ENCODE peak calls at places on chromosomes 1 and 21, in eight cellular contexts. M is Calu3, L is left lung, B is transverse colon, Y is OCI-LY7, P is fibroblast of pulmonary artery, V is left ventricle myocardium inferior, O is fibroblast of lung. D is an unnamed sample.

GRCh38 chr1:51541313-51542050 is 22.4 kb upstream of the EPS15 start:
- DNase-seq in M (no peak), L (no peak), B (no peak), Y (no peak), P (no peak), V (no peak), O (no peak), D (no peak)

GRCh38 chr21:25708467-25709065 is 26.1 kb downstream of the ATP5PF start:
- DNase-seq in M (peak; percentile 2), L (no peak), B (peak; percentile 21), Y (peak; percentile 60), P (peak; percentile 68), V (no peak), O (peak; percentile 69), D (peak; percentile 32)

GRCh38 chr21:32412162-32412997 is at the start of gene EVA1C:
- DNase-seq in M (peak; percentile 34), L (peak; percentile 88), B (peak; percentile 82), Y (no peak), P (peak; percentile 77), V (peak; percentile 78), O (peak; percentile 63), D (peak; percentile 67)

GRCh38 chr1:21869620-21870121 is 57.6 kb downstream of the LDLRAD2 start:
- DNase-seq in M (peak; percentile 81), L (peak; percentile 72), B (peak; percentile 80), Y (no peak), P (peak; percentile 90), V (peak; percentile 79), O (peak; percentile 76), D (peak; percentile 66)

GRCh38 chr21:33932731-33933130 is 17.1 kb upstream of the ATP5PO start:
- DNase-seq in M (no peak), L (no peak), B (no peak), Y (no peak), P (no peak), V (no peak), O (no peak), D (no peak)

GRCh38 chr1:109432336-109432735 is 6.1 kb upstream of the PSMA5 start:
- DNase-seq in M (no peak), L (no peak), B (no peak), Y (no peak), P (no peak), V (no peak), O (peak; percentile 39), D (no peak)

GRCh38 chr1:201383647-201384405 is 6.3 kb upstream of the TNNT2 start:
- DNase-seq in M (no peak), L (no peak), B (no peak), Y (no peak), P (peak; percentile 56), V (no peak), O (peak; percentile 91), D (no peak)

GRCh38 chr21:45588861-45589491 is 46.7 kb upstream of the SLC19A1 start:
- DNase-seq in M (no peak), L (no peak), B (no peak), Y (no peak), P (no peak), V (no peak), O (no peak), D (no peak)

GRCh38 chr1:97647776-97648175 is 273.1 kb downstream of the DPYD start:
- DNase-seq in M (no peak), L (no peak), B (no peak), Y (no peak), P (peak; percentile 61), V (no peak), O (peak; percentile 75), D (no peak)

GRCh38 chr1:244326757-244327156 is 125.0 kb downstream of the ADSS2 start:
- DNase-seq in M (no peak), L (no peak), B (no peak), Y (no peak), P (no peak), V (no peak), O (no peak), D (no peak)

GRCh38 chr1:85058781-85059180 is 10.5 kb upstream of the MCOLN3 start:
- DNase-seq in M (no peak), L (no peak), B (no peak), Y (no peak), P (no peak), V (no peak), O (no peak), D (no peak)

GRCh38 chr1:83857108-83857507 is 141.8 kb downstream of the TTLL7 start:
- DNase-seq in M (no peak), L (no peak), B (no peak), Y (peak; percentile 34), P (peak; percentile 46), V (no peak), O (peak; percentile 81), D (no peak)
- TF ChIP-seq CTCF in M (no peak), L (no peak), B (no peak), Y (peak; percentile 72), P (peak; percentile 10), V (peak; percentile 51), O (peak; percentile 17), D (no peak)

GRCh38 chr1:214660900-214661299 is 57.9 kb downstream of the CENPF start:
- DNase-seq in M (no peak), L (no peak), B (peak; percentile 9), Y (no peak), P (peak; percentile 84), V (no peak), O (peak; percentile 96), D (peak; percentile 29)
- TF ChIP-seq CTCF in M (no peak), L (peak; percentile 11), B (no peak), Y (peak; percentile 53), P (peak; percentile 77), V (peak; percentile 50), O (peak; percentile 85), D (no peak)

DNA sequence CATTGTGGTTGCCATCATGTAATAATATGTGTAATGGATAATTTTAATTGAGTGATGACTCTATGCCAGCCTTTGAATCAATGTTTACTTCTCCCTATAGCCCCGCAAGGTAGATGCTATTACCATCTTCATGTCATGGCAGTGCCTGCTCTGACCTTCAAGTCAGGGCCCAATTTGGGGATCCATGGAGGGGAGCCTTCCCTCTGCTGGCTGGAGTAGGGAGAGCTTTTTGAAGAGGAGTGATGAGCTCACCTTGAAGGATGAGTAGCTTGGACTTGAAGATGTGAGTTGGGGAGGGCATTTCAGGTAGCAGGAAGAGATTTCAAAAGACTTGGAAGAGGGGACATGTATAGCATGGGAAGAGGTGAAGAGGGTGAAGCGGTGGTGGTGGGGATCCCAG is 189.2 kb downstream of the FOXD2 start:
- DNase-seq in M (no peak), L (no peak), B (no peak), Y (no peak), P (no peak), V (no peak), O (no peak), D (peak; percentile 6)
- TF ChIP-seq CTCF in M (no peak), L (no peak), B (no peak), Y (no peak), P (no peak), V (no peak), O (no peak), D (no peak)

DNA sequence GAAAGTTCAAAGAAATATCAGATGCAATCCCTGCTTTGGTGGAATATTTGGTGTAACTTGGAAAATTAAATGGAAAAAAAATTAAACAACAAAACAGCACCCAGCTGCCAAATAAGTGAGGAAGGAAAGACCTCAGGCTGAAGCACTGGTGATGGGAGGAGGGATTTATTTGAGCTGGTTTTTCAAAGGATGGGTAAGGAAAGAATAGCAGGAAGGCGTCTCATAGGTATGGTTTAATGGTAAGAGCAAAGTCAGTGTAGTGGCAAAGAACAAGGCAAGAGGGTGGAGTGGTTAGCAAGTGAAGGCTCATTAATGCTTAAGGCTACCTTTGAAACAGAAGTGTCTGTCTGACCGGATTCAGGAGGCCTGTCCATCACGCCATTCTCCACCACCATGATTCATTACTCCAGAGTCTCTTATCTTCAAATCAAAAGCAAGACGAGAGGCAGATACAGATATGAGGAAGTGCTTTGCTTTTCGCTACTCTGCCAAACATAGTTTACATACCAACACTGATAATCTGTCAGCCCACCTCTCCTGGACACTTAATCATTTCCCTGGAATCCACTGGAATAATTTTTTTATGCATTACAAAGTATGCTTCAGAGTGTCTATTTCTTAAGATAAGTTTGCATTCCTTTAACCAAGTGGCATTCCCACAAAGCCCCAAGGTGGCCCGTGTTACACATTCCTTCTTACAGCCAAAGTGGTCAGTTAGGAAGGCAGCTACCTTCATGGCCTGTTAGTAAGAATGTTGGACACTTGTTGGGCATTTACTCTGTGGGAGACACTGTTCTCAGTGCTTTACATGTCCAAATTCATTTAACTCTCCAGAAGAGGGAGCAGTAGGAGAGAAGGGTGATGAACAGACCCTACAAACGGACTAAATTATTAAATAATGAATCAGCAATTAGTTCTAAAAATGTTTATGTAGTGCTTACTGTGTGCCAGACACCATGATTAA is 146.6 kb downstream of the ROR1 start:
- DNase-seq in M (peak; percentile 63), L (no peak), B (no peak), Y (no peak), P (peak; percentile 87), V (no peak), O (peak; percentile 77), D (no peak)
- TF ChIP-seq CTCF in M (no peak), L (no peak), B (no peak), Y (peak; percentile 39), P (peak; percentile 54), V (peak; percentile 24), O (peak; percentile 43), D (no peak)

GRCh38 chr21:30831194-30831765 is 1.7 kb upstream of the KRTAP7-1 start:
- DNase-seq in M (no peak), L (no peak), B (no peak), Y (peak; percentile 48), P (peak; percentile 10), V (no peak), O (no peak), D (peak; percentile 22)
- TF ChIP-seq CTCF in M (no peak), L (peak; percentile 42), B (peak; percentile 24), Y (peak; percentile 88), P (peak; percentile 26), V (peak; percentile 53), O (peak; percentile 18), D (peak; percentile 13)

DNA sequence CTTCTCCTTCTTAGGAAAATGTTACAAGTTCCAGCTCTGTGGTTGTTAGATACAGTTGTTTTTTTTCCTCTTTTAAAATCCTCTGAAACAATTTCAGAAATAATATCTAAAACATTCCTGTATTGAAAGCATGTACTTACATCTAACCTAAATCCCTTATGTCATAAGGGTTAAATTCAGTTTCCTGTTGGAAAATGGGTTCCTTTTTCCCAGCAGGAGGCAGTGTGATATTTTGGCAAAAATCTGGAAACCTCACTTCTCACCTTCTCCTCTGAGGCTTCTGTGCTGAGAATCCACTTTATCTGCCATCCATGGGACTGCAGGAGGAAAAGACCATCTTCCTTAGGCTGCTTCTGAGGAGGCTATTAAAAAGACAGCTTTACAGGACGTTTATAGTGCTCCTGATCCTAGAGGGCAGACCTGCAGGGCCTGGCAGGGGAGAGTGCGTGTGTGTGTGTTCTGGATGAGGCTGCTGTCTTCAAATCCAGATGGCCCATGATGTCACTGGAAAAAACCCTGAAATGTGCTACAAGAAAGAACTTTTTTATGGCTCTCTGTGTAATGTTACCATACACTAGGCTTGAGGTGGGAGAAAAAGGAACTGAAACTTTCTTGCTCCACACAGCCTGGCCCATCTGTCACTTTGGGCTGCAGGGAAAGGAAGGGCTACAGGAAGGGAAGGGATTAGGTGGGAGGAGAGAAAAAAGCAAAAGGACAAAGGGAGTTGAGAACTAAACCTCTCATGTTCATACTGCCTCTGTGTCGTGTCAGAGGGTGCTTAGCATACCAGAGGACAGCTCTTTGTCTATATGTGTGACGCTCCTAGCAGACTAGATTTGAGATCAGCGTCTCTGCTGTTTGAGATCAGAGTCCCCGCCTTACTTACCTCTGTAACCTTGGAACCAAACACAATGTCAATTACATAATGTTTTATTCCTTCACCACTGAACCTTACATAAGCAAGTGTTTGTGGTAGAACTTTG is 379.2 kb upstream of the SPAG17 start:
- DNase-seq in M (no peak), L (no peak), B (no peak), Y (no peak), P (no peak), V (no peak), O (no peak), D (no peak)
- TF ChIP-seq CTCF in M (no peak), L (no peak), B (no peak), Y (no peak), P (no peak), V (no peak), O (no peak), D (no peak)

D was measured in colonic mucosa.